ENCODE peak calls at places on chromosomes 13 and 19, in ten cellular contexts. J is nephron progenitor cell; C is BE2C; S is activated naive CD8-positive, alpha-beta T cell treated with anti-CD3 and anti-CD28 coated beads, Interleukin-2, amount 50 U/mL, for 24 hours; W is neuronal stem cell; H is thoracic aorta; D is activated gamma-delta T cell; G is fibroblast of pulmonary artery; I is stimulated activated CD4-positive, alpha-beta T cell treated with anti-CD3 and anti-CD28 coated beads, Interleukin-2, amount 100 ng/mL, for 24 hours; B is upper lobe of right lung. R is an unnamed sample.

GRCh38 chr13:32969516-32969941 is 46.7 kb upstream of the KL start:
- DNase-seq in J (no peak), C (no peak), S (no peak), W (no peak), H (no peak), D (no peak), G (peak), I (no peak), B (no peak), R (no peak)

GRCh38 chr13:19772306-19772705 is 10.4 kb downstream of the PSPC1 start:
- DNase-seq in J (no peak), C (no peak), S (no peak), W (no peak), H (no peak), D (no peak), G (no peak), I (no peak), B (no peak), R (no peak)

GRCh38 chr13:46492946-46493345 is 60.0 kb upstream of the LRCH1 start:
- DNase-seq in J (peak), C (peak), S (no peak), W (peak), H (no peak), D (no peak), G (peak), I (no peak), B (no peak), R (no peak)

GRCh38 chr19:55353803-55354697 is 469 bp downstream of the COX6B2 start:
- DNase-seq in J (peak), C (peak), S (peak), W (no peak), H (no peak), D (peak), G (peak), I (peak), B (peak), R (no peak)

GRCh38 chr19:42693760-42694350 is 46.4 kb downstream of the PSG3 start:
- DNase-seq in J (no peak), C (peak), S (peak), W (no peak), H (no peak), D (no peak), G (peak), I (no peak), B (no peak), R (peak)

GRCh38 chr19:40249781-40250180 is 23.3 kb upstream of the CCNP start:
- DNase-seq in J (no peak), C (no peak), S (no peak), W (no peak), H (no peak), D (no peak), G (no peak), I (no peak), B (no peak), R (no peak)

GRCh38 chr13:74250738-74251190 is 116.6 kb upstream of the KLF12 start:
- DNase-seq in J (no peak), C (peak), S (no peak), W (no peak), H (no peak), D (no peak), G (peak), I (no peak), B (no peak), R (no peak)

GRCh38 chr13:94234766-94235165 is 244.7 kb downstream of the DCT start:
- DNase-seq in J (no peak), C (no peak), S (no peak), W (no peak), H (no peak), D (no peak), G (no peak), I (no peak), B (no peak), R (no peak)

GRCh38 chr13:88005188-88005587 is 334.0 kb downstream of the SLITRK5 start:
- DNase-seq in J (no peak), C (no peak), S (no peak), W (no peak), H (no peak), D (no peak), G (no peak), I (no peak), B (no peak), R (no peak)

GRCh38 chr19:49222011-49222410 is 64.4 kb downstream of the TRPM4 start:
- DNase-seq in J (no peak), C (no peak), S (no peak), W (no peak), H (no peak), D (no peak), G (no peak), I (no peak), B (no peak), R (no peak)

GRCh38 chr19:9597027-9597426 is 12.7 kb upstream of the ZNF121 start:
- DNase-seq in J (no peak), C (no peak), S (no peak), W (no peak), H (no peak), D (no peak), G (peak), I (no peak), B (no peak), R (no peak)

GRCh38 chr19:48999481-49000325 is 6.0 kb downstream of the RUVBL2 start:
- DNase-seq in J (peak), C (peak), S (peak), W (peak), H (no peak), D (no peak), G (peak), I (peak), B (no peak), R (no peak)

GRCh38 chr19:10952809-10953208 is 8.0 kb upstream of the SMARCA4 start:
- DNase-seq in J (no peak), C (no peak), S (no peak), W (no peak), H (no peak), D (no peak), G (no peak), I (no peak), B (no peak), R (no peak)

GRCh38 chr19:56953411-56953810 is 112.9 kb upstream of the PEG3 start:
- DNase-seq in J (no peak), C (no peak), S (no peak), W (no peak), H (no peak), D (no peak), G (no peak), I (no peak), B (no peak), R (no peak)

GRCh38 chr19:7224205-7224833 is 69.9 kb downstream of the INSR start:
- DNase-seq in J (no peak), C (no peak), S (no peak), W (no peak), H (no peak), D (no peak), G (peak), I (no peak), B (no peak), R (no peak)

GRCh38 chr19:13037161-13037560 is 41.9 kb downstream of the NFIX start:
- DNase-seq in J (no peak), C (no peak), S (no peak), W (no peak), H (no peak), D (no peak), G (peak), I (no peak), B (no peak), R (no peak)

GRCh38 chr13:60397693-60398437 is 845 bp downstream of the TDRD3 start:
- DNase-seq in J (peak), C (peak), S (peak), W (peak), H (no peak), D (no peak), G (peak), I (peak), B (peak), R (peak)

GRCh38 chr19:2607712-2608601 is 94.5 kb downstream of the GNG7 start:
- DNase-seq in J (no peak), C (peak), S (peak), W (no peak), H (no peak), D (peak), G (no peak), I (peak), B (no peak), R (no peak)

GRCh38 chr19:29121684-29122083 is 91.3 kb downstream of the UQCRFS1 start:
- DNase-seq in J (peak), C (no peak), S (no peak), W (no peak), H (no peak), D (no peak), G (no peak), I (no peak), B (no peak), R (no peak)

GRCh38 chr19:7637374-7638256 is 705 bp downstream of the STXBP2 start:
- DNase-seq in J (no peak), C (no peak), S (no peak), W (no peak), H (no peak), D (no peak), G (peak), I (no peak), B (peak), R (no peak)

GRCh38 chr19:28505933-28506332 is 707.0 kb downstream of the UQCRFS1 start:
- DNase-seq in J (no peak), C (no peak), S (no peak), W (no peak), H (no peak), D (no peak), G (no peak), I (no peak), B (no peak), R (no peak)

GRCh38 chr13:105370011-105370645 is 1165.3 kb downstream of the EFNB2 start:
- DNase-seq in J (no peak), C (no peak), S (no peak), W (no peak), H (no peak), D (no peak), G (peak), I (no peak), B (no peak), R (no peak)

GRCh38 chr13:48210178-48210577 is 22.8 kb upstream of the ITM2B start:
- DNase-seq in J (no peak), C (no peak), S (no peak), W (no peak), H (no peak), D (no peak), G (peak), I (no peak), B (no peak), R (no peak)

GRCh38 chr19:11138659-11139526 is 16.7 kb downstream of the SPC24 start:
- DNase-seq in J (peak), C (peak), S (no peak), W (peak), H (peak), D (no peak), G (peak), I (no peak), B (peak), R (no peak)

R was measured in substantia nigra.